ENCODE peak calls at places on chromosomes 2 and 18, in nine cellular contexts. L is IMR-90; U is neural progenitor cell; Y is left ventricle myocardium inferior; M is CD4-positive, CD25-positive, alpha-beta regulatory T cell; K is left lung; F is stomach; B is SJSA1; P is Panc1. Q is an unnamed sample. For H3K9me3, the result is how much of the 10 kb centered on the place peaks cover.

GRCh38 chr2:36287363-36288275 is 68.0 kb upstream of the CRIM1 start:
- DNase-seq in U (no peak), F (no peak), L (peak), M (no peak), B (peak), P (no peak), Y (no peak), K (no peak), Q (no peak)

GRCh38 chr2:54572262-54572635 is 116.1 kb downstream of the SPTBN1 start:
- DNase-seq in M (peak), K (no peak), Y (no peak), B (peak), L (peak), P (no peak), U (no peak), F (no peak), Q (no peak)

GRCh38 chr2:128307595-128307994 is 11.1 kb downstream of the HS6ST1 start:
- DNase-seq in M (no peak), K (peak), L (no peak), U (no peak), F (no peak), P (no peak), B (no peak), Y (peak), Q (no peak)

GRCh38 chr2:107721581-107721980 is 105.1 kb upstream of the RGPD4 start:
- DNase-seq in F (no peak), B (no peak), U (no peak), M (no peak), L (no peak), K (no peak), P (no peak), Y (no peak), Q (no peak)

GRCh38 chr18:73715228-73715670 is 432.4 kb downstream of the FBXO15 start:
- DNase-seq in P (no peak), Y (no peak), U (no peak), F (no peak), L (peak), B (no peak), K (peak), M (no peak), Q (no peak)

GRCh38 chr2:15905267-15905645 is 35.1 kb upstream of the MYCN start:
- DNase-seq in U (no peak), M (no peak), F (no peak), B (no peak), K (no peak), Y (no peak), P (no peak), L (no peak), Q (no peak)

GRCh38 chr2:236986524-236987330 is 99.0 kb upstream of the COPS8 start:
- DNase-seq in B (no peak), F (no peak), L (no peak), P (no peak), M (no peak), U (no peak), Y (no peak), K (no peak), Q (no peak)

GRCh38 chr2:222038086-222038802 is 260.6 kb downstream of the PAX3 start:
- DNase-seq in M (no peak), F (no peak), U (no peak), Y (no peak), P (no peak), L (peak), B (no peak), K (no peak), Q (no peak)

GRCh38 chr2:231001921-231002320 is 6.0 kb downstream of the SPATA3 start:
- DNase-seq in B (no peak), K (no peak), M (no peak), P (no peak), U (no peak), Y (no peak), F (no peak), L (no peak), Q (no peak)

GRCh38 chr2:44291281-44292248 is 16.3 kb downstream of the SLC3A1 start:
- DNase-seq in F (peak), B (peak), Y (no peak), P (peak), M (peak), U (peak), K (no peak), L (peak), Q (no peak)

GRCh38 chr2:70927138-70927537 is 8.6 kb upstream of the ATP6V1B1 start:
- DNase-seq in B (no peak), U (no peak), M (no peak), K (no peak), P (no peak), F (no peak), Y (no peak), L (no peak), Q (peak)

GRCh38 chr18:24033644-24034412 is 19.3 kb downstream of the TTC39C start:
- DNase-seq in M (no peak), K (no peak), U (no peak), B (no peak), F (no peak), L (no peak), P (no peak), Y (no peak), Q (no peak)
- H3K27ac ChIP-seq in M (peak), K (no peak), U (no peak), B (no peak), F (no peak), L (no peak), P (no peak), Y (no peak), Q (no peak)

GRCh38 chr2:83051538-83052192 is 1407.4 kb downstream of the SUCLG1 start:
- DNase-seq in L (no peak), U (no peak), P (no peak), F (no peak), B (no peak), M (no peak), K (no peak), Y (no peak), Q (no peak)
- H3K9me3 ChIP-seq in L (under half), U (under half), P (under half), F (under half), B (under half), M (under half), K (under half), Y (under half), Q (under half)

DNA sequence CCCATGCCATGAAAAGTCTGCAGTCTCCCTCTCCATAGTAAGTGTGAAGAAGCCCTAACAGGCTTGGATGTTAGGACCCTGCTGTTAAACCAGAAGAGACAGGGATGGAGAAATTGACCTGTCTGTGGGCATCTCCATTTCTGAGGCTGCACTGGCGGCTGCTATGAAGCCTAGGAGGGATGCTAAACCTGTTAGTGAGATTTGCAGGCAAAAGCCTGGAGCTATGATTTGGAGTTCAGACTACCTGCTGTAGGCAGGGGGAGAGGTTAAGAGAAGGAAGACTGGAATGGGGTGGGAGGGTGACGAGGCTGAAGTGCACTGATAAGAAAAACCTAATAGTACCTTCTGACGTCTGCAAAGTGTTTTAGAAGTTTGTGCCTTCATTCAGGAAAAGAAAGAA is 98.7 kb upstream of the PKDCC start:
- DNase-seq in L (no peak), M (no peak), F (no peak), B (no peak), Y (no peak), P (no peak), K (no peak), U (peak), Q (no peak)
- H3K27ac ChIP-seq in L (no peak), M (no peak), F (no peak), B (no peak), Y (no peak), P (no peak), K (no peak), U (no peak), Q (no peak)

GRCh38 chr18:22489694-22490093 is 72.0 kb upstream of the CTAGE1 start:
- DNase-seq in F (no peak), K (no peak), M (no peak), U (no peak), L (peak), B (no peak), Y (no peak), P (no peak), Q (no peak)

GRCh38 chr18:22485808-22486244 is 68.1 kb upstream of the CTAGE1 start:
- DNase-seq in K (no peak), B (peak), L (no peak), M (no peak), P (no peak), U (no peak), F (no peak), Y (no peak), Q (no peak)

GRCh38 chr18:22486667-22487066 is 69.0 kb upstream of the CTAGE1 start:
- DNase-seq in F (no peak), L (no peak), K (no peak), Y (no peak), U (no peak), M (no peak), B (no peak), P (no peak), Q (no peak)

GRCh38 chr18:22490429-22490846 is 72.7 kb upstream of the CTAGE1 start:
- DNase-seq in B (no peak), K (no peak), U (no peak), F (no peak), M (no peak), P (no peak), L (no peak), Y (no peak), Q (no peak)

GRCh38 chr18:22488554-22488953 is 70.8 kb upstream of the CTAGE1 start:
- DNase-seq in M (no peak), K (no peak), L (no peak), B (no peak), Y (peak), F (no peak), P (no peak), U (no peak), Q (no peak)
- H3K9me3 ChIP-seq in M (under half), K (under half), L (under half), B (under half), Y (under half), F (under half), P (under half), U (under half), Q (under half)